ENCODE peak calls at places on chromosomes 6 and 20, in seven cellular contexts. J, T, K, Q, D, F and Y are unnamed samples.

GRCh38 chr6:45483021-45483420 is 105.3 kb upstream of the SUPT3H start:
- DNase-seq in T (no peak), F (no peak), J (no peak), Q (no peak), K (peak), D (peak), Y (no peak)

GRCh38 chr6:147322299-147323162 is 118.3 kb downstream of the STXBP5 start:
- DNase-seq in T (no peak), J (no peak), F (no peak), Q (no peak), K (no peak), D (peak), Y (no peak)

GRCh38 chr6:57207141-57207540 is 15.0 kb downstream of the RAB23 start:
- DNase-seq in Q (no peak), D (peak), F (no peak), T (no peak), J (no peak), K (no peak), Y (no peak)

GRCh38 chr6:108760158-108761050 is 87.8 kb upstream of the ARMC2 start:
- DNase-seq in T (no peak), J (no peak), K (no peak), Q (no peak), D (peak), F (peak), Y (peak)

GRCh38 chr20:44491635-44492395 is 16.1 kb downstream of the TTPAL start:
- DNase-seq in T (no peak), K (no peak), Q (no peak), J (no peak), D (peak), F (no peak), Y (no peak)

GRCh38 chr6:160926281-160927276 is 65.0 kb upstream of the MAP3K4 start:
- DNase-seq in D (no peak), T (no peak), F (no peak), K (no peak), J (no peak), Q (no peak), Y (no peak)

GRCh38 chr6:90156861-90157260 is 139.8 kb downstream of the BACH2 start:
- DNase-seq in D (no peak), F (no peak), K (no peak), T (no peak), J (no peak), Q (no peak), Y (no peak)

GRCh38 chr20:50295762-50296449 is 105.3 kb downstream of the CEBPB start:
- DNase-seq in J (no peak), T (peak), Q (peak), K (no peak), D (no peak), F (no peak), Y (no peak)

GRCh38 chr20:19659468-19659867 is 98.6 kb upstream of the RIN2 start:
- DNase-seq in T (no peak), Q (no peak), F (no peak), D (no peak), J (no peak), K (no peak), Y (no peak)

GRCh38 chr6:43823390-43823789 is 53.4 kb downstream of the VEGFA start:
- DNase-seq in Q (no peak), J (no peak), F (no peak), D (no peak), K (no peak), T (no peak), Y (no peak)

GRCh38 chr6:41966961-41967311 is 25.3 kb upstream of the CCND3 start:
- DNase-seq in J (no peak), T (no peak), D (peak), Q (peak), F (no peak), K (no peak), Y (no peak)

GRCh38 chr6:20873425-20874190 is 339.4 kb downstream of the CDKAL1 start:
- DNase-seq in Q (peak), D (peak), T (no peak), F (peak), K (no peak), J (no peak), Y (no peak)

GRCh38 chr6:20877008-20877937 is 343.0 kb downstream of the CDKAL1 start:
- DNase-seq in F (no peak), K (peak), Q (peak), T (peak), J (no peak), D (peak), Y (no peak)

GRCh38 chr6:20879121-20879520 is 344.9 kb downstream of the CDKAL1 start:
- DNase-seq in F (no peak), K (no peak), T (no peak), J (no peak), Q (no peak), D (no peak), Y (no peak)

GRCh38 chr6:20876016-20876415 is 341.8 kb downstream of the CDKAL1 start:
- DNase-seq in K (peak), D (peak), J (no peak), T (no peak), F (no peak), Q (peak), Y (no peak)

DNA sequence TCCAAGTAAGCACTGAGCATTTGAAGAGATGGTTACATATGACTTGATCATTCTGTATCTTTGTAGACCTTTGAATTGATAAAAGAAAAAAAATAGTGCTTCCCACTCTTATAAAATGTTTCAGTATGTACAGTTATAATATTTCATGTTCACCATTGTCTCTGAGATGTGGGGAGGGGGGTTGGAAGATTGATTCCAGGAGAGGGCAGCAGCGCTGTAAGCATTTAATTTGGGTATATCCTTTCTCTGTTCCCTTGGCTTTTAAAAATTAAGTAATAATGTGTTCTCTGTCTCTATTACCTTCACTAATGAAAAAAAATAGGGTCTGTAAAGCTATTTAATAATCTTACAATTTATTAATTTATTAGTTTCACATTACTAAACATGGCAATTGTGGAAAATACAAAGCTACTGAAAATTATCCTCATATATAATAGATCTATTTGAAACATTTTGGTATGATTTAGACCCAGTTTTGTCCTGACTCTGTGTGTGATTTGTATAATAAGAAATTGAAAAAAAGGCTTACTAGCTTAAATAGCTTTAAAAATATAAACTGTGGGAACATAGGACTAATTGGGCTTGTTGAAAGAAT is 341.2 kb downstream of the CDKAL1 start:
- DNase-seq in J (no peak), T (no peak), F (peak), Q (peak), K (no peak), D (peak), Y (no peak)
- TF ChIP-seq CTCF in J (no peak), T (no peak), F (peak), Q (peak), K (peak), D (peak), Y (peak)

DNA sequence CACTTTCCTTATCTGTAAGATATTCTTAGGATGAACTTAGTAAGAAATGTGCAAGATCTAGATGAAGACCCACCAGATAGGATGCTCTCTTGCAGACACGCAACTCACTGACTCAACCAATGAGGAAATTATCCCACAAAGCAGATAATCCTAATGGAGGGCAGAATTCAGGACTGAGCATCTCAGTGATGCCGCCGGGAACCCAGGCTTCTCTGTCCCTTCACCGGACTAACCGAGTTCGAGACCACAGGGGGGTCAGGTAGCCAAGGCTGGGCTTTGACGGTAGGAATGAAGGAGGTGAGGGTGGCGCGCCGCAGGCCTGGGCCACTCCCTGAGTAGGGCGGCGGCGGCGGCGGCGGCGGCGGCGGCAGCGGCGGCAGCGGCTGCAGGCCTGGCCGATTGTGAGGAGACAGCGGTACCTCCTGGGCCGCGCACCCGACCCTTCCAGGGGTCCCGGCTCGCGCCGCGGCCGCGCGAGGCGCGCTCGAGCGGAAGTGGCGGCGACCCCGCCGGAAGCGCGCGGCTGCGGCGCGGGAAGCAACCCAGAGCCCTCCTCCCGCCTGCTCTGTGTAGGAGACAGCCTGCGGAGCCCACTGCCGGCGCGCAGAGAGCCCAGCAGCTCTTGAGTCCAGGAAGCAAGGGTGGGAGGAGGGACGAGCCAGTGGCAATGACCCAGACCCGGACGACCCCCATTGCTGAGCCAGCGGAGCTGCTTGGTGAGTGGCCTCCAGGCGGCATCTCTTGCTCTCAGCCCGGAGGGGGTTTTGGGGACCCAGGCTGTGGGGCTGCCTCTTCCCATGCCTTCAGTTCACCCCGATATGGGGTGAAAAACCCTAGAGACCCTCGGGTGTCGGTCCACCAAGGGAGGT is at the start of gene KHDC1:
- DNase-seq in Q (peak), J (peak), D (peak), F (peak), T (peak), K (no peak), Y (no peak)
- TF ChIP-seq CTCF in Q (peak), J (no peak), D (peak), F (peak), T (no peak), K (peak), Y (no peak)

DNA sequence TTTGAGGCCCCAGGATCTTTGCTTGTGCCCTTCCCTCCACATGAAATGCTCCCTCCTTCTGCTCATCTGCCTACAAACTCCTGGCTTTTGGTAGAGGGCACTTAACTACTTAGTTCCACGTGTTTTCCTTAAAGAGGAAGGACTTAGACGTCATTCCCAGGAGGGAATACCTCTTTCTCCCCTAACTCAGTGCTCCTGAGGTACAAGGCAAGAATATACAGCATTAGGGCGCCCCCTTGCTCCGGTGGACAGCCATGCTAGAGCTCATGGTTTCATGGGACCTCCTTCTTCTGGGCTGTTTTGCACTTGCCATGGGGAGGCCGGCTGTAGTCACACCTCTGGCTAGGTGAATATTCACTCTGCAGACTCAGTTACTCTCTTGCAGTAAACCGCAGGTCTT is 93.8 kb upstream of the LY86 start:
- DNase-seq in J (peak), K (no peak), D (no peak), T (no peak), Q (peak), F (peak), Y (no peak)
- TF ChIP-seq CTCF in J (no peak), K (no peak), D (no peak), T (no peak), Q (no peak), F (no peak), Y (peak)

GRCh38 chr6:153668758-153669157 is 370.3 kb upstream of the OPRM1 start:
- DNase-seq in J (no peak), Q (no peak), D (no peak), T (no peak), K (no peak), F (no peak), Y (no peak)

DNA sequence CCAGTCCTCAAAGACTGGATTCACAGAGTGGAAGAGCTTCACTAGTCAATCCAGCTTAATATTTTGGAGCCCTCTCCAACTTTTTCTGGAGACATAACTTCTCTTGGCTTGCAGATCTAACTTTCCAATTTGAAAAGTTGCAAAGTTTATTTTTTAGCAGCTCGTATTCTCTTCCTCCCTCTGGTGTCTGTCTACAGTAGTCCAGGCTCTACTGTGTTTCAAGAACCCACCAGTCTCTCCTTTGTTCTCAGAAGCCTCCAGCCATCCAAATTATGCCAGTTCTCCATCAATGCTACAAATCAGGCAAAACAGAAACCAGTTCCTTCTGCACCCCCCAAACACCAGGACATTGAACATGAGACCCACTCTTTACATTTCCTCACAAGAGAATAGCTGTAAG is 376.1 kb upstream of the OPRM1 start:
- DNase-seq in T (no peak), F (no peak), Q (no peak), K (no peak), J (no peak), D (no peak), Y (no peak)
- TF ChIP-seq CTCF in T (no peak), F (no peak), Q (no peak), K (no peak), J (no peak), D (no peak), Y (no peak)

DNA sequence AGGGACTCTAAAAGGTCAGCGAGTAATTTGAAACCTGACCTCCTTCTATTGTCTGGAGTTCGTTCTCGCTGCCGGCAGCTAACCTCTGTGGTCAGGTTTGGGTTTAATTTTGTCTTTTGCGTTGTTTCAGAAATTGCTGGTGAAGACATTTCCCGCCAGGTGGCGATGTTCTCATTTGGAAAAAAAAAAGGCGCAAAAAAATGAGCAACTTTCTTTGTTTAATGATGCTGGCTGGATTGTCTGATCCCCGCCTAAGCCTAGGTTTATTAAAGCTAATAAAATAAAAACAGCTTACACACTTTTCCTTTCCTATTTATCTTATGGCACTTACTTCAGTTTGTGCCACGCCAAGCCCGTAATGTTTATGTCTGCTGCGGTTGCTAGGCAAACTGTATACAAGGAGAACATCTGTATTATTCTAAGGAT is 205.5 kb downstream of the DOK5 start:
- DNase-seq in Q (peak), T (peak), J (no peak), D (peak), F (peak), K (no peak), Y (no peak)
- TF ChIP-seq CTCF in Q (peak), T (peak), J (no peak), D (peak), F (peak), K (peak), Y (peak)

DNA sequence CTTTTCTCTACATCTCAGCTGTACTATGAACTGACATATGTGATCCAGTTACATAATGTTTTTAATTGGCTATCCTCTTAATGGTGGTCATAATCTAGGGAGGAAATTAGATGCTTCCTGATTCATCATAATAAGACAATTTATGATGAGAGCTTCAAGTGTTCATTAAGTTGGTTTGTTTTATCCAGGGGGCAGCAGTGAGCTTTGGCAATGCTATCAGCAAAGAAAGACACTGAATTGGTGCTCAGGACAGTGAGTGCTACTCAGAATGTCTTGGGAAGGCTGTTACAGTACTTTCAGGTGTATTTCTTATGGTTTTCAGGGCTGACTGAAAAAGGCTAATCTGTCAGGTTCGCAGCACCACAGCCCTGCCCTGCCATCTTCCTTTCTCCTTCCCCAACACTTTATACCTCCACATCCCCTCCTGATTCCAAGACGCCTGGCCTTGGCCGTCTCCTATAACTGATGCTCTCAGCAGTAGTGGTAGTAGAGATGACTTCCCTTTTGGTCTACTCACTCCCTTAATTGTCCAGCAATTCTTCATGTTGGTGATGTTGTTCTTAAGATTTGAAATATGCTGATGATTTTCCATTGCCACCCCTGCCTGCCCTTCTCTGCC is 67.0 kb upstream of the TNFAIP3 start:
- DNase-seq in J (peak), K (no peak), Q (peak), F (peak), T (no peak), D (peak), Y (no peak)
- TF ChIP-seq CTCF in J (peak), K (peak), Q (peak), F (peak), T (peak), D (peak), Y (peak)

DNA sequence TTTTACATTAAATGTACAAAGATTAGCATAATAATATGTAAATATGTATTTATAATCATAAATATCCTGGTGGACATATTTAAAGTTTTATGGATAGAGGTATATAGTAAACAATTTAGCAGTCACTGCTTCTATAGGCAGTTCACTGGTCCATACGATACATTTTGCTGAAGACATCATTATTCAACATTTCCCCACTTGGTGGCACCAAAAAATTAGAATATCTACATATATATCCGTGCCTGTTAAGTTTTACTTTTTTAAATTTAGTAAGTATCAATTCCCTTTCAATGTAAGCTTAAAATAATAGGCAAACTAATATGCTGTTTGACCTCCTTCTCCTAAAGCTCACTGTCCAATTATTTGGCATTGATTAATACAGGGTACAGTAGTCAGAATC is 64.2 kb downstream of the LMBRD1 start:
- DNase-seq in F (no peak), D (peak), Q (no peak), J (no peak), K (no peak), T (no peak), Y (no peak)
- TF ChIP-seq CTCF in F (peak), D (peak), Q (peak), J (no peak), K (peak), T (no peak), Y (peak)